ENCODE peak calls at places on chromosomes 4 and X, in ten cellular contexts. W is mammary epithelial cell; U is right atrium auricular region; T is endodermal cell; M is GM12878; A is CD4-positive, alpha-beta T cell; H is A549; S is H9; J is sigmoid colon; R is dorsolateral prefrontal cortex. C is an unnamed sample.

GRCh38 chr4:610411-611261 is 14.7 kb upstream of the PDE6B start:
- DNase-seq in R (no peak), A (no peak), T (peak), S (no peak), W (peak), U (no peak), M (no peak), H (peak), J (no peak), C (no peak)

GRCh38 chr4:165779950-165780670 is 92.9 kb upstream of the TLL1 start:
- DNase-seq in J (no peak), R (no peak), S (no peak), A (no peak), H (no peak), T (no peak), W (no peak), U (no peak), M (no peak), C (no peak)

GRCh38 chrX:78384486-78384885 is 57.1 kb upstream of the CYSLTR1 start:
- DNase-seq in W (peak), U (no peak), J (no peak), M (no peak), S (no peak), A (no peak), T (no peak), R (no peak), H (no peak), C (no peak)

GRCh38 chr4:1512738-1513660 is 106.8 kb upstream of the NKX1-1 start:
- DNase-seq in A (peak), M (no peak), J (no peak), H (peak), S (peak), R (peak), W (no peak), T (peak), U (no peak), C (peak)

GRCh38 chr4:152149734-152150133 is 386.2 kb downstream of the FBXW7 start:
- DNase-seq in M (no peak), U (no peak), R (no peak), J (no peak), T (no peak), S (no peak), A (no peak), W (no peak), H (no peak), C (no peak)

GRCh38 chr4:147110968-147111367 is 165.3 kb upstream of the TTC29 start:
- DNase-seq in W (no peak), A (no peak), U (no peak), T (no peak), J (no peak), M (no peak), R (no peak), H (no peak), S (no peak), C (no peak)

GRCh38 chrX:24026403-24026801 is 584 bp downstream of the KLHL15 start:
- DNase-seq in S (no peak), R (no peak), W (no peak), A (no peak), U (no peak), J (no peak), M (no peak), T (peak), H (peak), C (no peak)

GRCh38 chr4:88283661-88284377 is 542 bp downstream of the PPM1K start:
- DNase-seq in U (peak), W (peak), M (no peak), J (peak), S (peak), R (peak), H (peak), T (peak), A (peak), C (peak)

GRCh38 chr4:148998719-148999118 is 556.5 kb upstream of the NR3C2 start:
- DNase-seq in W (peak), A (no peak), S (peak), M (no peak), J (no peak), U (no peak), T (peak), R (no peak), H (no peak), C (no peak)

GRCh38 chrX:136953867-136954787 is 73.6 kb upstream of the RBMX start:
- DNase-seq in S (peak), T (peak), R (peak), M (peak), W (peak), U (peak), H (peak), J (peak), A (peak), C (peak)

GRCh38 chr4:1041147-1041935 is 29.9 kb downstream of the FGFRL1 start:
- DNase-seq in H (no peak), U (no peak), S (no peak), J (no peak), M (no peak), T (peak), A (no peak), W (no peak), R (no peak), C (peak)

GRCh38 chr4:148442830-148443549 is 776 bp upstream of the NR3C2 start:
- DNase-seq in S (no peak), J (peak), W (no peak), A (no peak), H (no peak), R (peak), T (no peak), U (no peak), M (no peak), C (no peak)

GRCh38 chr4:26369132-26370036 is 48.6 kb downstream of the RBPJ start:
- DNase-seq in H (no peak), S (no peak), M (no peak), A (no peak), T (no peak), W (no peak), J (no peak), R (no peak), U (no peak), C (no peak)

GRCh38 chr4:100257567-100257966 is 67.3 kb upstream of the DDIT4L start:
- DNase-seq in J (no peak), T (peak), U (no peak), W (peak), M (no peak), A (no peak), R (no peak), S (peak), H (no peak), C (no peak)

GRCh38 chr4:109296545-109296944 is 5.9 kb downstream of the COL25A1 start:
- DNase-seq in J (no peak), T (no peak), M (no peak), R (no peak), W (peak), H (no peak), A (no peak), S (no peak), U (no peak), C (no peak)

GRCh38 chr4:53694666-53695065 is 103.4 kb upstream of the LNX1 start:
- DNase-seq in A (no peak), H (no peak), R (no peak), W (no peak), U (no peak), M (no peak), S (no peak), T (no peak), J (no peak), C (no peak)

GRCh38 chr4:128810331-128810870 is 901 bp downstream of the JADE1 start:
- DNase-seq in T (no peak), H (peak), W (no peak), M (no peak), R (peak), U (peak), S (no peak), J (peak), A (peak), C (peak)

GRCh38 chr4:81757706-81758105 is 286.0 kb upstream of the RASGEF1B start:
- DNase-seq in T (peak), M (no peak), H (no peak), W (no peak), R (no peak), S (no peak), A (no peak), J (no peak), U (no peak), C (no peak)

GRCh38 chr4:139239127-139239772 is 40.8 kb downstream of the MGARP start:
- DNase-seq in J (no peak), M (no peak), A (no peak), H (no peak), R (no peak), U (no peak), T (no peak), W (no peak), S (no peak), C (no peak)
- TF ChIP-seq CTCF in J (no peak), M (no peak), A (no peak), H (no peak), R (no peak), U (no peak), T (no peak), W (no peak), S (no peak), C (no peak)

DNA sequence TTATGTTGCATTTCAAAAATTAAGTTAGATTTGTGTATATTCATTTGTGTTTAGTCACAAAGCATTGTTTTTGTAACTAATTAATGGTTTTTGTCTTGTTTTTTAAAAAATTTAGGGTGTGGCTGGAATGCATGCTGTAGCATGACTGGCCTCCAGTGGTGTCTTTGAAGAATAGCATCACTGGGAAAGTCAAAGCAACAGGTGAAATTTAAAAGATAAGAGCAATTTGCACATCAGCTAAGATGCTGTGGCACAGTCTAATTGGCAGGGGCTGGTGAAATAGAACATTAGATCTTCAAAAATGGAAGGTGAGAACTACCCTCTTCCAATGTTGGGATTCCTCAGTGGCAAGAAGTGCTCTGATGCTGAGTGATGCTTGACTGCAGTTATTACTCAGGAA is 45.3 kb downstream of the ANK2 start:
- DNase-seq in R (no peak), W (no peak), A (no peak), S (no peak), H (peak), M (no peak), T (no peak), U (no peak), J (no peak), C (no peak)
- TF ChIP-seq CTCF in R (peak), W (peak), A (no peak), S (peak), H (peak), M (peak), T (peak), U (peak), J (peak), C (peak)

GRCh38 chr4:154024097-154024496 is 235.2 kb upstream of the SFRP2 start:
- DNase-seq in W (no peak), U (no peak), J (no peak), H (no peak), A (no peak), R (no peak), T (peak), M (no peak), S (peak), C (no peak)
- TF ChIP-seq CTCF in W (no peak), U (no peak), J (no peak), H (no peak), A (no peak), R (no peak), T (peak), M (no peak), S (peak), C (no peak)

GRCh38 chrX:74234829-74235228 is 69.2 kb upstream of the ZCCHC13 start:
- DNase-seq in R (no peak), T (no peak), A (no peak), M (no peak), W (no peak), J (no peak), H (no peak), S (no peak), U (no peak), C (no peak)
- TF ChIP-seq CTCF in R (no peak), T (peak), A (no peak), M (no peak), W (peak), J (no peak), H (peak), S (peak), U (no peak), C (no peak)

C was measured in nephron progenitor cell.